ENCODE peak calls at places on chromosomes 12 and 14, in four cellular contexts. L is K562, P is HepG2, D is GM12878. R is an unnamed sample.
A peak's percentile ranks its signal among the peaks of the same experiment; 100 is the strongest.

GRCh38 chr14:20343092-20343854 is at the start of gene PARP2:
- DNase-seq in L (peak; percentile 85), D (peak; percentile 99), P (peak; percentile 100), R (peak; percentile 94)

GRCh38 chr14:77603654-77604270 is 12.7 kb downstream of the SPTLC2 start:
- DNase-seq in L (peak; percentile 26), P (peak; percentile 24), D (no peak), R (peak; percentile 78)

GRCh38 chr12:113422929-113423669 is 919 bp downstream of the SDSL start:
- DNase-seq in L (no peak), P (no peak), D (no peak), R (no peak)

GRCh38 chr14:56170028-56170427 is 51.8 kb downstream of the PELI2 start:
- DNase-seq in P (no peak), D (no peak), L (no peak), R (no peak)

GRCh38 chr12:31510034-31510433 is 80.9 kb downstream of the DENND5B start:
- DNase-seq in D (no peak), L (no peak), P (no peak), R (no peak)

GRCh38 chr12:67940780-67941243 is 48.4 kb upstream of the IFNG-AS1 start:
- DNase-seq in D (no peak), L (no peak), P (peak; percentile 9), R (no peak)

GRCh38 chr14:60998617-60999016 is 17.6 kb downstream of the SLC38A6 start:
- DNase-seq in D (no peak), L (no peak), P (no peak), R (no peak)

GRCh38 chr12:55727643-55728184 is 1.1 kb downstream of the CD63 start:
- DNase-seq in P (no peak), L (peak; percentile 50), D (no peak), R (peak; percentile 76)

GRCh38 chr12:46825526-46826414 is at the start of gene SLC38A4:
- DNase-seq in D (no peak), P (peak; percentile 40), L (no peak), R (peak; percentile 34)

GRCh38 chr12:59615392-59616165 is 19.8 kb downstream of the SLC16A7 start:
- DNase-seq in P (no peak), L (no peak), D (no peak), R (no peak)

GRCh38 chr14:62722406-62722805 is 322.9 kb downstream of the KCNH5 start:
- DNase-seq in P (no peak), D (no peak), L (no peak), R (no peak)

GRCh38 chr12:71746983-71747611 is 7.6 kb upstream of the RAB21 start:
- DNase-seq in D (peak; percentile 45), P (peak; percentile 66), L (no peak), R (peak; percentile 49)

GRCh38 chr12:56256326-56256960 is 1.7 kb downstream of the ANKRD52 start:
- DNase-seq in P (no peak), D (no peak), L (no peak), R (no peak)

GRCh38 chr12:110349521-110350151 is 53.9 kb downstream of the ANAPC7 start:
- DNase-seq in L (no peak), D (no peak), P (no peak), R (no peak)

GRCh38 chr14:31206536-31207286 is 882 bp downstream of the HECTD1 start:
- DNase-seq in D (no peak), P (peak; percentile 50), L (peak; percentile 12), R (peak; percentile 66)

GRCh38 chr12:98644433-98644711 is 216 bp downstream of the IKBIP start:
- DNase-seq in L (peak; percentile 63), P (no peak), D (no peak), R (no peak)

GRCh38 chr12:119153477-119154434 is 25.0 kb upstream of the HSPB8 start:
- DNase-seq in P (no peak), D (no peak), L (peak; percentile 87), R (no peak)

GRCh38 chr14:45679852-45680251 is 426.9 kb upstream of the MIS18BP1 start:
- DNase-seq in L (no peak), P (no peak), D (no peak), R (no peak)

GRCh38 chr12:57621497-57622292 is 10.5 kb downstream of the ARHGEF25 start:
- DNase-seq in L (peak; percentile 86), P (no peak), D (no peak), R (peak; percentile 96)
- H3K4me3 ChIP-seq in L (peak overlapping the region; percentile 30), P (peak overlapping the region; percentile 70), D (peak overlapping the region; percentile 16), R (peak overlapping the region; percentile 41)

GRCh38 chr12:77122236-77122635 is 56.9 kb upstream of the E2F7 start:
- DNase-seq in D (no peak), P (peak; percentile 13), L (no peak), R (no peak)
- TF ChIP-seq FOXM1 in D (no peak), P (no peak), L (no peak), R (peak; percentile 61)

DNA sequence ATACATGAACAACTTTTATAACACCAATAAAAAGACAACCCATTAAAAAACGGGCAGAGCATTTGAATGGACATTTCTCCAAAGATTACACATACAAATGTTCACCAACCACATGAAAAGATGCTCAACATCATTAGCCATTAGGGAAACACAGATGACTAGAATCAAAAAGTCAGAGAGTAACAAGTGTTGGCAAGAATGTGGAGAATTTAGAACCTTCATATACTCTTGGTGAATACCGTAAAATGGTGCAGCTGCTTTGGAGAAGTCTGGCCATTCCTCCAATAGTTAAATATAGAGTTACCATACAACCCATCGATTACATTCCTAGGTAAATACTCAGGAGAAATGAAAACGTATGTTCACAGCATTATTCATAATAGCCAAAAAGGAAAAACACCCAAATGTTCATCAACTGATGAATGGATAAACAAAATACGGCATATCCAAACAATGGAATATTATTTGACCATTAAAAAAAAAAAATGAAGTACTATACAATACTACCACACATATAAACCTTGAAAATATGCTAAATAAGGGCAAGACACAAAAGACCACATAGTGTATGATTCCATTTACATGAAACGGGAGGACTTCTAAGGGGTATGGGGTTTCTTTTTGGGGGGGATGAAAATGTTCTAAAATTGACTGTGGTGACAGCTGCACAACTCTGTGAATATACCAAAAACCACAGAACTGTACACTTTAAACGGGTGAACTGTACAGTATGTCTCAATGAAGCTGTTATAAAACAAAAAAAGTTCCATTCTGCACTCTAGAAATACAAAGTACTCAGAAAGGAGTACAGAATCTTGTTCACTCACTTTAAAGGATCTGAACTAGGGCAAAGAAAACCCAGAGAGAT is 3.2 kb downstream of the CORO1C start:
- DNase-seq in L (no peak), D (no peak), P (no peak), R (no peak)
- H3K4me3 ChIP-seq in L (peak overlapping the region; percentile 89), D (peak overlapping the region; percentile 88), P (no peak overlapping the region), R (peak overlapping the region; percentile 80)

GRCh38 chr12:15910468-15910863 is 666 bp upstream of the DERA start:
- DNase-seq in L (no peak), P (no peak), D (no peak), R (no peak)
- TF ChIP-seq FOXM1 in L (no peak), P (no peak), D (no peak), R (no peak)

DNA sequence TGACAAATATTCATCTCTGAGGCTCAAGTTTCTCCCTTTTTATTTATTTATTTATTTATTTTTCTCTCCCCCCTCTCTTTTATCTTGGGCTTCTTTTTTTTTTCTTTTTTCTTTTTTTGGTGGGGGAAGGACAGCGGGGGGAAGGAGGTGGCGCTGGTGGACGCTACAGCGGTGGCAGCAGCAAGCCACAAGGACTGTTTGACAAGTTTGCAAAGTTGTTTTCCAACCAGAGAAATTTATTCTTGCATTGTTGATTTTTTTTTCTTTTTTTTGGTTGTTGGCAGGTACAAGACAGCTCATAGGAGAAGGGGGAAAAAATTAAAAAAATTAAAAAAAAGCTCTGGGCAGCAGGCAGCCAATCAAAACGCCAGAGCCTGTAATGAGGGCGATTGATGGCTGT is 36.4 kb downstream of the BCL11B start:
- DNase-seq in L (no peak), D (no peak), P (no peak), R (no peak)
- H3K4me3 ChIP-seq in L (no peak overlapping the region), D (no peak overlapping the region), P (no peak overlapping the region), R (no peak overlapping the region)

GRCh38 chr12:5840900-5841299 is 104.2 kb downstream of the ANO2 start:
- DNase-seq in P (no peak), L (no peak), D (no peak), R (no peak)
- TF ChIP-seq FOXM1 in P (no peak), L (no peak), D (no peak), R (no peak)

R was measured in SK-N-SH.